ENCODE peak calls at places on chromosomes 11 and 22, in eight cellular contexts. One of them, this sample, is unnamed.

GRCh38 chr11:113540416-113541330 is 65.5 kb upstream of the DRD2 start:
- DNase-seq in fibroblast of mammary gland: no peak
- DNase-seq in heart left ventricle: no peak
- DNase-seq in mesothelial cell of epicardium: no peak
- DNase-seq in fibroblast of pulmonary artery: no peak
- DNase-seq in HL-60: no peak
- DNase-seq in HFF-Myc: no peak
- DNase-seq in hepatocyte: no peak
- DNase-seq in this sample: no peak

GRCh38 chr11:5596611-5597201 is at the start of gene TRIM6:
- DNase-seq in heart left ventricle: peak
- DNase-seq in mesothelial cell of epicardium: no peak
- DNase-seq in fibroblast of pulmonary artery: peak
- DNase-seq in HFF-Myc: no peak
- DNase-seq in fibroblast of mammary gland: peak
- DNase-seq in HL-60: peak
- DNase-seq in hepatocyte: peak
- DNase-seq in this sample: peak

GRCh38 chr11:71140206-71140919 is 112.0 kb downstream of the SHANK2 start:
- DNase-seq in fibroblast of pulmonary artery: no peak
- DNase-seq in heart left ventricle: no peak
- DNase-seq in hepatocyte: no peak
- DNase-seq in mesothelial cell of epicardium: no peak
- DNase-seq in fibroblast of mammary gland: no peak
- DNase-seq in HL-60: no peak
- DNase-seq in HFF-Myc: no peak
- DNase-seq in this sample: no peak

GRCh38 chr11:108906329-108906728 is 241.5 kb downstream of the DDX10 start:
- DNase-seq in hepatocyte: no peak
- DNase-seq in HL-60: no peak
- DNase-seq in heart left ventricle: no peak
- DNase-seq in fibroblast of mammary gland: peak
- DNase-seq in HFF-Myc: peak
- DNase-seq in fibroblast of pulmonary artery: peak
- DNase-seq in mesothelial cell of epicardium: no peak
- DNase-seq in this sample: no peak

GRCh38 chr11:61927501-61927900 is 10.1 kb upstream of the RAB3IL1 start:
- DNase-seq in fibroblast of mammary gland: peak
- DNase-seq in heart left ventricle: no peak
- DNase-seq in hepatocyte: no peak
- DNase-seq in HFF-Myc: no peak
- DNase-seq in fibroblast of pulmonary artery: no peak
- DNase-seq in HL-60: no peak
- DNase-seq in mesothelial cell of epicardium: no peak
- DNase-seq in this sample: no peak

GRCh38 chr11:29734287-29734686 is 282.5 kb downstream of the KCNA4 start:
- DNase-seq in HFF-Myc: no peak
- DNase-seq in HL-60: no peak
- DNase-seq in heart left ventricle: no peak
- DNase-seq in fibroblast of pulmonary artery: peak
- DNase-seq in mesothelial cell of epicardium: no peak
- DNase-seq in fibroblast of mammary gland: no peak
- DNase-seq in hepatocyte: no peak
- DNase-seq in this sample: no peak

GRCh38 chr22:48197189-48197690 is 1434.8 kb downstream of the TBC1D22A start:
- DNase-seq in HL-60: no peak
- DNase-seq in mesothelial cell of epicardium: no peak
- DNase-seq in hepatocyte: no peak
- DNase-seq in heart left ventricle: no peak
- DNase-seq in HFF-Myc: no peak
- DNase-seq in fibroblast of mammary gland: no peak
- DNase-seq in fibroblast of pulmonary artery: no peak
- DNase-seq in this sample: no peak

GRCh38 chr22:39384750-39385480 is 14.7 kb upstream of the TAB1 start:
- DNase-seq in HL-60: no peak
- DNase-seq in HFF-Myc: no peak
- DNase-seq in fibroblast of mammary gland: no peak
- DNase-seq in hepatocyte: peak
- DNase-seq in heart left ventricle: peak
- DNase-seq in mesothelial cell of epicardium: no peak
- DNase-seq in fibroblast of pulmonary artery: peak
- DNase-seq in this sample: peak

GRCh38 chr11:7538023-7538422 is 24.2 kb downstream of the PPFIBP2 start:
- DNase-seq in mesothelial cell of epicardium: no peak
- DNase-seq in heart left ventricle: peak
- DNase-seq in fibroblast of mammary gland: peak
- DNase-seq in HL-60: no peak
- DNase-seq in HFF-Myc: no peak
- DNase-seq in fibroblast of pulmonary artery: no peak
- DNase-seq in hepatocyte: no peak
- DNase-seq in this sample: no peak

GRCh38 chr11:9138612-9139579 is 47.5 kb upstream of the SCUBE2 start:
- DNase-seq in heart left ventricle: no peak
- DNase-seq in HFF-Myc: peak
- DNase-seq in fibroblast of pulmonary artery: peak
- DNase-seq in hepatocyte: peak
- DNase-seq in HL-60: no peak
- DNase-seq in mesothelial cell of epicardium: no peak
- DNase-seq in fibroblast of mammary gland: peak
- DNase-seq in this sample: peak

GRCh38 chr11:2887526-2888195 is 2.1 kb upstream of the CDKN1C start:
- DNase-seq in hepatocyte: no peak
- DNase-seq in HL-60: no peak
- DNase-seq in fibroblast of mammary gland: no peak
- DNase-seq in mesothelial cell of epicardium: no peak
- DNase-seq in HFF-Myc: no peak
- DNase-seq in heart left ventricle: no peak
- DNase-seq in fibroblast of pulmonary artery: no peak
- DNase-seq in this sample: no peak

GRCh38 chr11:112612283-112612849 is 348.9 kb upstream of the NCAM1 start:
- DNase-seq in heart left ventricle: no peak
- DNase-seq in hepatocyte: no peak
- DNase-seq in HFF-Myc: no peak
- DNase-seq in fibroblast of mammary gland: no peak
- DNase-seq in mesothelial cell of epicardium: no peak
- DNase-seq in HL-60: no peak
- DNase-seq in fibroblast of pulmonary artery: peak
- DNase-seq in this sample: peak

GRCh38 chr22:47798229-47798628 is 1035.8 kb downstream of the TBC1D22A start:
- DNase-seq in fibroblast of pulmonary artery: no peak
- DNase-seq in heart left ventricle: no peak
- DNase-seq in HL-60: no peak
- DNase-seq in mesothelial cell of epicardium: no peak
- DNase-seq in fibroblast of mammary gland: no peak
- DNase-seq in HFF-Myc: no peak
- DNase-seq in hepatocyte: no peak
- DNase-seq in this sample: no peak

GRCh38 chr11:116348226-116348625 is 424.6 kb downstream of the BUD13 start:
- DNase-seq in fibroblast of mammary gland: no peak
- DNase-seq in HFF-Myc: no peak
- DNase-seq in heart left ventricle: no peak
- DNase-seq in hepatocyte: no peak
- DNase-seq in mesothelial cell of epicardium: no peak
- DNase-seq in fibroblast of pulmonary artery: no peak
- DNase-seq in HL-60: peak
- DNase-seq in this sample: no peak

GRCh38 chr11:57146301-57146700 is 35.5 kb upstream of the LRRC55 start:
- DNase-seq in hepatocyte: no peak
- DNase-seq in HL-60: no peak
- DNase-seq in heart left ventricle: no peak
- DNase-seq in HFF-Myc: no peak
- DNase-seq in mesothelial cell of epicardium: no peak
- DNase-seq in fibroblast of pulmonary artery: no peak
- DNase-seq in fibroblast of mammary gland: no peak
- DNase-seq in this sample: no peak

GRCh38 chr11:35083181-35084061 is 55.5 kb upstream of the CD44 start:
- DNase-seq in heart left ventricle: peak
- DNase-seq in HFF-Myc: peak
- DNase-seq in fibroblast of pulmonary artery: peak
- DNase-seq in HL-60: peak
- DNase-seq in fibroblast of mammary gland: peak
- DNase-seq in mesothelial cell of epicardium: no peak
- DNase-seq in hepatocyte: peak
- DNase-seq in this sample: no peak

GRCh38 chr11:73866586-73866996 is 10.1 kb downstream of the COA4 start:
- DNase-seq in hepatocyte: peak
- DNase-seq in HL-60: no peak
- DNase-seq in fibroblast of pulmonary artery: peak
- DNase-seq in HFF-Myc: peak
- DNase-seq in fibroblast of mammary gland: peak
- DNase-seq in heart left ventricle: peak
- DNase-seq in mesothelial cell of epicardium: no peak
- DNase-seq in this sample: no peak

GRCh38 chr11:101428918-101429317 is 154.9 kb downstream of the TRPC6 start:
- DNase-seq in HL-60: no peak
- DNase-seq in fibroblast of mammary gland: peak
- DNase-seq in mesothelial cell of epicardium: no peak
- DNase-seq in heart left ventricle: no peak
- DNase-seq in HFF-Myc: no peak
- DNase-seq in hepatocyte: peak
- DNase-seq in fibroblast of pulmonary artery: peak
- DNase-seq in this sample: peak

GRCh38 chr11:47904808-47905207 is 56.7 kb upstream of the NUP160 start:
- DNase-seq in HFF-Myc: no peak
- DNase-seq in mesothelial cell of epicardium: no peak
- DNase-seq in heart left ventricle: no peak
- DNase-seq in fibroblast of pulmonary artery: no peak
- DNase-seq in fibroblast of mammary gland: no peak
- DNase-seq in HL-60: no peak
- DNase-seq in hepatocyte: no peak
- DNase-seq in this sample: no peak

GRCh38 chr11:108872781-108873291 is 208.0 kb downstream of the DDX10 start:
- DNase-seq in HFF-Myc: no peak
- DNase-seq in hepatocyte: no peak
- DNase-seq in mesothelial cell of epicardium: no peak
- DNase-seq in heart left ventricle: no peak
- DNase-seq in fibroblast of pulmonary artery: no peak
- DNase-seq in fibroblast of mammary gland: peak
- DNase-seq in HL-60: no peak
- DNase-seq in this sample: no peak

GRCh38 chr11:63501236-63501635 is 4.6 kb upstream of the LGALS12 start:
- DNase-seq in fibroblast of mammary gland: no peak
- DNase-seq in hepatocyte: no peak
- DNase-seq in mesothelial cell of epicardium: no peak
- DNase-seq in heart left ventricle: no peak
- DNase-seq in HFF-Myc: no peak
- DNase-seq in HL-60: no peak
- DNase-seq in fibroblast of pulmonary artery: no peak
- DNase-seq in this sample: no peak

DNA sequence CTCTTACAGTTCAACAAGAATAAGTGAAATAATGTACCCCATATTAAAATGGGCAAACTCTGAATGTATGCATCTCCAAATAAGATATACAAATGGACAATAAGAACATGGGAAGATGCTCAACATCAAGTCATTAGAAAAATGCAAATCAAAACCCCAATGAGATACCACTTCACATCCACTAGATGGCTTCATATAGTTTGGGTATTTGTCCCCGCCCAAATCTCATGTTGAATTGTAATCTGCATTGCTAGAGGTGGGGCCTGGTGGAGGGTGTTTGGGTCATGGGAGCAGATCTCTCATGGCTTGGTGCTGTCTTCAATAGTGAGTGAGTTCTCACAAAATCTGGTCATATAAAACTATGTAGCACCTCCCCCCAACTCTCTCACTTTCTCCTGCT is 5.7 kb downstream of the MPZL2 start:
- DNase-seq in fibroblast of mammary gland: peak
- DNase-seq in heart left ventricle: no peak
- DNase-seq in hepatocyte: no peak
- DNase-seq in HFF-Myc: no peak
- DNase-seq in fibroblast of pulmonary artery: no peak
- DNase-seq in HL-60: no peak
- DNase-seq in mesothelial cell of epicardium: no peak
- DNase-seq in this sample: no peak
- TF ChIP-seq CTCF in fibroblast of mammary gland: peak
- TF ChIP-seq CTCF in heart left ventricle: no peak
- TF ChIP-seq CTCF in hepatocyte: peak
- TF ChIP-seq CTCF in HFF-Myc: peak
- TF ChIP-seq CTCF in fibroblast of pulmonary artery: peak
- TF ChIP-seq CTCF in HL-60: no peak
- TF ChIP-seq CTCF in mesothelial cell of epicardium: no peak
- TF ChIP-seq CTCF in this sample: no peak

DNA sequence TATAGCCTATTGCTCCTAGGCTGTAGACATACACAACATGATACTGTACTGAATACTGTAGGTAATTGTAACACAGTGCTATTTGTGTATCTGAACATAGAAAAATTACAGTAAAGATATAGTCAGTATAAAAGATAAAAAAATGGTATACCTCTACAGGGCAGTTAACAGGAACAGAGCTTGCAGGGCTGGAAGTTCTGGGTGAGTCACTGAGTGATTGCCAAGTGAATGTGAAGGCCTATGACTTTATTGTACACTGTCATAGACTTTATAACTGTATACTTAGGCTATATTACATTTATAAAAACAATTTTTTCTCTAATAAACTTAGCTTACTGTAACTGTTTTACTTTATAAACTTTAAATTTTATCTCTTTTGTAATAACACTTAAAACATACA is 332.4 kb upstream of the ARHGAP42 start:
- DNase-seq in fibroblast of mammary gland: no peak
- DNase-seq in heart left ventricle: no peak
- DNase-seq in hepatocyte: no peak
- DNase-seq in fibroblast of pulmonary artery: no peak
- DNase-seq in mesothelial cell of epicardium: no peak
- DNase-seq in HL-60: no peak
- DNase-seq in HFF-Myc: no peak
- DNase-seq in this sample: no peak
- TF ChIP-seq CTCF in fibroblast of mammary gland: no peak
- TF ChIP-seq CTCF in heart left ventricle: no peak
- TF ChIP-seq CTCF in hepatocyte: no peak
- TF ChIP-seq CTCF in fibroblast of pulmonary artery: no peak
- TF ChIP-seq CTCF in mesothelial cell of epicardium: no peak
- TF ChIP-seq CTCF in HL-60: no peak
- TF ChIP-seq CTCF in HFF-Myc: no peak
- TF ChIP-seq CTCF in this sample: no peak

DNA sequence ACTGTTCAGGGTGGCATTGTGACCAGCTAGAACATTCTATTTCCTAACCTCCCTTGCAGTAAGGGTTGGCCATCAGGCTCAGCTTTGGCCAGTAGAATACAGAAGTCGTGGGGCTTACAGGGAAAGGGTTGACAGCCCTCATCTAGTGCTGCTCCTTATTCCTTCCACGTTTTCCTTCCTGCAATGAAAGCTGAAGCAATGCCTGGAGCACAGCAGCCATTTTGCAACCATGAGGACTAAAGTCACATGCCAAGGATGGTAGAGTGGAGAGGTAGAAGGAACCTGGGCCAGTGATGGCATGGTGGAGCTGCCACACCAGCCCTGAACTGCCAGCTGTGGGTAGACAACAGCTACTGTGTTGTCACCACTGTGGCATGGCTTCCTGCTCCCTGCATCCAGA is 28.9 kb upstream of the LINC01488 start:
- DNase-seq in mesothelial cell of epicardium: no peak
- DNase-seq in hepatocyte: no peak
- DNase-seq in HFF-Myc: no peak
- DNase-seq in fibroblast of pulmonary artery: no peak
- DNase-seq in fibroblast of mammary gland: no peak
- DNase-seq in heart left ventricle: no peak
- DNase-seq in HL-60: no peak
- DNase-seq in this sample: no peak
- TF ChIP-seq CTCF in mesothelial cell of epicardium: no peak
- TF ChIP-seq CTCF in hepatocyte: no peak
- TF ChIP-seq CTCF in HFF-Myc: no peak
- TF ChIP-seq CTCF in fibroblast of pulmonary artery: no peak
- TF ChIP-seq CTCF in fibroblast of mammary gland: no peak
- TF ChIP-seq CTCF in heart left ventricle: no peak
- TF ChIP-seq CTCF in HL-60: no peak
- TF ChIP-seq CTCF in this sample: no peak

GRCh38 chr22:37696657-37697539 is at the start of gene TRIOBP:
- DNase-seq in HL-60: no peak
- DNase-seq in mesothelial cell of epicardium: peak
- DNase-seq in heart left ventricle: peak
- DNase-seq in fibroblast of mammary gland: peak
- DNase-seq in HFF-Myc: peak
- DNase-seq in hepatocyte: peak
- DNase-seq in fibroblast of pulmonary artery: peak
- DNase-seq in this sample: peak
- TF ChIP-seq CTCF in HL-60: no peak
- TF ChIP-seq CTCF in mesothelial cell of epicardium: peak
- TF ChIP-seq CTCF in heart left ventricle: peak
- TF ChIP-seq CTCF in fibroblast of mammary gland: peak
- TF ChIP-seq CTCF in HFF-Myc: peak
- TF ChIP-seq CTCF in hepatocyte: peak
- TF ChIP-seq CTCF in fibroblast of pulmonary artery: peak
- TF ChIP-seq CTCF in this sample: peak